ENCODE peak calls at places on chromosomes 11 and 22, in ten cellular contexts. I is astrocyte of the hippocampus; X is M059J; M is T47D; G is astrocyte of the spinal cord; O is GM03348; W is NCI-H146; F is stimulated activated CD4-positive, alpha-beta T cell treated with anti-CD3 and anti-CD28 coated beads, Interleukin-2, amount 100 ng/mL, for 48 hours; S is islet precursor cell; R is amniotic stem cell. P is an unnamed sample.

GRCh38 chr11:34203377-34203801 is 98.0 kb downstream of the NAT10 start:
- DNase-seq in I (no peak), X (no peak), W (no peak), M (no peak), O (no peak), S (no peak), G (no peak), F (no peak), R (no peak), P (no peak)

GRCh38 chr22:31144223-31144622 is 3.9 kb upstream of the PLA2G3 start:
- DNase-seq in X (peak; percentile 44), I (no peak), F (no peak), W (no peak), G (no peak), O (no peak), S (no peak), R (no peak), M (no peak), P (peak; percentile 59)

GRCh38 chr11:8252946-8253345 is 10.7 kb downstream of the LMO1 start:
- DNase-seq in X (no peak), F (no peak), S (peak; percentile 23), I (no peak), G (no peak), R (no peak), O (no peak), M (no peak), W (no peak), P (no peak)

GRCh38 chr11:117868815-117869642 is 7.4 kb downstream of the FXYD6 start:
- DNase-seq in W (peak; percentile 35), X (no peak), I (no peak), G (no peak), M (no peak), S (no peak), F (no peak), R (no peak), O (no peak), P (no peak)

GRCh38 chr11:28232649-28233048 is 124.5 kb downstream of the METTL15 start:
- DNase-seq in X (no peak), S (no peak), I (no peak), G (no peak), R (no peak), O (no peak), W (no peak), M (no peak), F (no peak), P (no peak)

GRCh38 chr11:101478587-101479375 is 105.0 kb downstream of the TRPC6 start:
- DNase-seq in M (no peak), O (no peak), R (no peak), F (no peak), G (no peak), I (peak; percentile 5), W (no peak), X (peak; percentile 40), S (peak; percentile 89), P (peak; percentile 73)

GRCh38 chr11:69978841-69979614 is 99.1 kb upstream of the ANO1 start:
- DNase-seq in W (no peak), R (no peak), S (no peak), I (no peak), X (no peak), O (no peak), M (peak; percentile 39), G (no peak), F (no peak), P (no peak)

GRCh38 chr11:2792376-2793250 is 92.8 kb upstream of the KCNQ1OT1 start:
- DNase-seq in M (no peak), S (peak; percentile 63), O (no peak), I (no peak), F (no peak), R (no peak), X (no peak), G (no peak), W (peak; percentile 15), P (no peak)

GRCh38 chr22:23522642-23523251 is 57.3 kb downstream of the IGLL1 start:
- DNase-seq in M (no peak), O (peak; percentile 29), G (peak; percentile 18), X (no peak), I (peak; percentile 53), F (no peak), R (no peak), S (no peak), W (peak; percentile 54), P (no peak)

GRCh38 chr11:125327494-125328130 is 163.1 kb downstream of the PKNOX2 start:
- DNase-seq in X (no peak), I (no peak), G (no peak), R (no peak), W (no peak), F (no peak), O (no peak), M (no peak), S (peak; percentile 34), P (no peak)

P was measured in mammary epithelial cell.